ENCODE peak calls at places on chromosomes 1 and 21, in six cellular contexts. V is CD8-positive, alpha-beta memory T cell; R is NT2/D1; D is pancreas; N is heart right ventricle; O is psoas muscle. J is an unnamed sample.

GRCh38 chr1:226403522-226404034 is 4.3 kb downstream of the PARP1 start:
- DNase-seq in V (no peak), R (no peak), D (no peak), N (no peak), O (no peak), J (no peak)

GRCh38 chr1:49686107-49686506 is 337.6 kb downstream of the AGBL4 start:
- DNase-seq in V (no peak), R (peak; percentile 9), D (no peak), N (no peak), O (no peak), J (no peak)

GRCh38 chr1:202086579-202087350 is 36.0 kb upstream of the GPR37L1 start:
- DNase-seq in V (no peak), R (peak; percentile 69), D (no peak), N (no peak), O (no peak), J (no peak)

GRCh38 chr1:25990702-25991395 is 7.0 kb downstream of the PAFAH2 start:
- DNase-seq in V (peak; percentile 57), R (no peak), D (no peak), N (no peak), O (no peak), J (peak; percentile 42)

GRCh38 chr1:180365039-180365438 is 135.0 kb downstream of the LHX4 start:
- DNase-seq in V (no peak), R (peak; percentile 15), D (no peak), N (no peak), O (no peak), J (no peak)

GRCh38 chr1:29282924-29283803 is 46.8 kb downstream of the PTPRU start:
- DNase-seq in V (no peak), R (peak; percentile 99), D (no peak), N (no peak), O (peak; percentile 31), J (no peak)

GRCh38 chr1:201809876-201810275 is 19.1 kb upstream of the IPO9 start:
- DNase-seq in V (no peak), R (no peak), D (no peak), N (no peak), O (no peak), J (no peak)

GRCh38 chr1:230730979-230731378 is 16.2 kb upstream of the CAPN9 start:
- DNase-seq in V (no peak), R (no peak), D (peak; percentile 63), N (peak; percentile 44), O (no peak), J (no peak)

GRCh38 chr21:39788383-39788782 is 43.4 kb downstream of the IGSF5 start:
- DNase-seq in V (no peak), R (peak; percentile 98), D (peak; percentile 85), N (peak; percentile 82), O (peak; percentile 47), J (no peak)

GRCh38 chr1:167984886-167985489 is 48.1 kb upstream of the MPC2 start:
- DNase-seq in V (no peak), R (no peak), D (no peak), N (no peak), O (no peak), J (no peak)

GRCh38 chr1:238991730-238992490 is 394.5 kb upstream of the CHRM3 start:
- DNase-seq in V (no peak), R (no peak), D (no peak), N (no peak), O (no peak), J (no peak)

GRCh38 chr1:171441278-171441677 is 44.1 kb upstream of the PRRC2C start:
- DNase-seq in V (no peak), R (no peak), D (no peak), N (no peak), O (no peak), J (no peak)

GRCh38 chr1:67957026-67957425 is 93.4 kb downstream of the DIRAS3 start:
- DNase-seq in V (no peak), R (no peak), D (no peak), N (peak; percentile 34), O (no peak), J (no peak)

GRCh38 chr1:19376428-19377372 is 64.6 kb downstream of the SLC66A1 start:
- DNase-seq in V (no peak), R (no peak), D (no peak), N (no peak), O (no peak), J (no peak)

GRCh38 chr1:221025391-221026355 is 146.4 kb downstream of the HLX start:
- DNase-seq in V (no peak), R (no peak), D (peak; percentile 12), N (no peak), O (no peak), J (no peak)

GRCh38 chr1:163120372-163120771 is 51.2 kb downstream of the RGS4 start:
- DNase-seq in V (no peak), R (no peak), D (no peak), N (no peak), O (no peak), J (no peak)

GRCh38 chr1:50502147-50502546 is 78.9 kb upstream of the DMRTA2 start:
- DNase-seq in V (no peak), R (no peak), D (no peak), N (no peak), O (no peak), J (no peak)

GRCh38 chr1:183234660-183235476 is 48.8 kb downstream of the LAMC2 start:
- DNase-seq in V (no peak), R (peak; percentile 96), D (peak; percentile 57), N (peak; percentile 69), O (peak; percentile 62), J (no peak)

GRCh38 chr1:168506204-168506819 is 37.5 kb downstream of the XCL2 start:
- DNase-seq in V (no peak), R (no peak), D (no peak), N (no peak), O (no peak), J (no peak)

GRCh38 chr1:201399352-201400126 is 415 bp upstream of the LAD1 start:
- DNase-seq in V (no peak), R (no peak), D (peak; percentile 86), N (no peak), O (no peak), J (no peak)

GRCh38 chr1:202130816-202131522 is 8.3 kb downstream of the GPR37L1 start:
- DNase-seq in V (no peak), R (no peak), D (no peak), N (no peak), O (no peak), J (no peak)

GRCh38 chr1:196649990-196650389 is 1.9 kb upstream of the CFH start:
- DNase-seq in V (no peak), R (no peak), D (no peak), N (no peak), O (no peak), J (no peak)

GRCh38 chr21:42527489-42528158 is 14.0 kb downstream of the SLC37A1 start:
- DNase-seq in V (peak; percentile 84), R (no peak), D (no peak), N (no peak), O (no peak), J (peak; percentile 81)

GRCh38 chr1:7582439-7582972 is 188.6 kb upstream of the VAMP3 start:
- DNase-seq in V (no peak), R (no peak), D (no peak), N (no peak), O (no peak), J (no peak)

GRCh38 chr1:239718997-239719628 is 332.7 kb downstream of the CHRM3 start:
- DNase-seq in V (peak; percentile 38), R (no peak), D (no peak), N (no peak), O (no peak), J (peak; percentile 24)

GRCh38 chr1:10528066-10529014 is 53.6 kb downstream of the PEX14 start:
- DNase-seq in V (no peak), R (no peak), D (peak; percentile 29), N (peak; percentile 53), O (peak; percentile 71), J (no peak)

GRCh38 chr1:114453361-114453784 is 57.6 kb downstream of the TRIM33 start:
- DNase-seq in V (no peak), R (no peak), D (no peak), N (no peak), O (no peak), J (no peak)

GRCh38 chr1:11472284-11472683 is 6.7 kb upstream of the DISP3 start:
- DNase-seq in V (no peak), R (no peak), D (no peak), N (no peak), O (no peak), J (no peak)

DNA sequence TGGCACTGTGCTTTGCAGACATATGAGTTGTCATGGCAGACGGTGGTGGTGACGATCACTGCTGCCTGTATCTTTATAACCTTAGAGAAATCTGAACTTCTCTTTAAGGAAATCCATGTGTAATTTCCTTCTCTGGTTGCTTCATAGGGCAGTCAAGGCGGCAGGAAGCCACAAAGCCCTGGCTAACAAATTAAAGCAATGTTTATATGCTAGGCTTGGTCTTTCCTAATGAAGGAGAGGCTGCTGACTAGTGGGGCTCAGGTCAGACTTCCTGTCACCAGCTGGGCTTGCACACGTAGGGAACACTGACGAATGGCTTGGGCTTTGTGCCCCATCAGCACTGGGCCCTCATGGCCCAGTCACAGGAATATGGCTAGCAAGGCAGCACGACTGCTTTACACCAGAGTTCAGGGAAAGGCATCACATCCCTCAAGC is 30.2 kb upstream of the AHCTF1 start:
- DNase-seq in V (no peak), R (no peak), D (no peak), N (no peak), O (peak; percentile 19), J (no peak)
- H3K9me3 ChIP-seq in V (no peaks in the 10 kb centered on the region), R (no peaks in the 10 kb centered on the region), D (no peaks in the 10 kb centered on the region), N (peaks cover 3% of the 10 kb centered on the region), O (no peaks in the 10 kb centered on the region), J (no peaks in the 10 kb centered on the region)

DNA sequence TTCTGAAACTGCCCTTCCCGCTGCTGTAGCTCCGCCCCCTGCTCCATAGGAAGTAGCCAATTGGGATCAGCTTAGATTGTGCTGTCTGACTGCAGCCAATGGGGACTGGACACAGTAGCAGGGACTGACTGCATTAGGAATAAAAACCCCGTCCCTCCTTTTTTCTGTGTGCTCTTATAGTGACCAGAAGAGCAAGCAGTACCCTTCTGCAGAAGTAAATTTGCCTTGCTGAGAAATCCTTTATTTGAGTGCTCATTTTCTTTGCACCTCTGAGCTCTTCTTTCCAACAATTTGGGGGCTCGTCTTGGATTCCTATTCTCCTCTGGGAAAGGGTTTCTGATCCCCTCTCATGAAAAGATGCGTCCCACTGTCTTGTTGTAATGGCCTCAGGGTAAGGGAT is 16.2 kb downstream of the OR2L13 start:
- DNase-seq in V (no peak), R (no peak), D (no peak), N (no peak), O (no peak), J (no peak)
- H3K9me3 ChIP-seq in V (peaks cover 15% of the 10 kb centered on the region), R (peaks cover 27% of the 10 kb centered on the region), D (no peaks in the 10 kb centered on the region), N (peaks cover 73% of the 10 kb centered on the region), O (peaks cover 15% of the 10 kb centered on the region), J (no peaks in the 10 kb centered on the region)

DNA sequence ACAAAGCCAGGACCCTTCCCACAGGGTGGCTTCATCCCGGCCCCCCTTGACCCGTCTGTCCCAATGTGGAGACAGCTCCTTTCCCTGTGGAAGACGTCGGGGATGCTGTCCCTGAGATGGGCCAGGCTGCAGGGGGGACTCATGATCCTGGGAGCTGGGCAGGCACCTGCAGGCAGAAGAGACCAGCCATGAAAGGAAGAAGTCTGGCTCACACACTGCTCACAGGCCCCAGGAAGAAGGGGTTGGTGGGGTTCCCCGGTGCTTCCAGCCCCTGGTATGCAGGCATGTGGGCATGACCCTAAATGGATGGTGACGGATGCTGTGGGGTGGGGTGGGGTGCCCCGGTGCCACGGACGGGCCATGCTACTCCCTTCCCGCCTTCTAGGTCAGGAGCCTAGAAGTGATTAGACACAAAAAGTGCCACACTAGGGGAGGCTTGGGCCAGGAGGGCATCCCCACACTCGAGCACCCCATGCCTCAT is 8.3 kb downstream of the ACTRT2 start:
- DNase-seq in V (no peak), R (no peak), D (no peak), N (no peak), O (no peak), J (no peak)
- H3K9me3 ChIP-seq in V (no peaks in the 10 kb centered on the region), R (no peaks in the 10 kb centered on the region), D (no peaks in the 10 kb centered on the region), N (no peaks in the 10 kb centered on the region), O (no peaks in the 10 kb centered on the region), J (no peaks in the 10 kb centered on the region)

GRCh38 chr1:109907190-109907774 is 3.4 kb upstream of the CSF1 start:
- DNase-seq in V (no peak), R (no peak), D (no peak), N (no peak), O (no peak), J (no peak)
- H3K9me3 ChIP-seq in V (no peaks in the 10 kb centered on the region), R (no peaks in the 10 kb centered on the region), D (no peaks in the 10 kb centered on the region), N (no peaks in the 10 kb centered on the region), O (no peaks in the 10 kb centered on the region), J (no peaks in the 10 kb centered on the region)